ENCODE peak calls at places on chromosomes 13 and 19, in nine cellular contexts. V is mesothelial cell of epicardium, O is cardiac fibroblast, S is neural crest cell, Z is lung, J is dorsolateral prefrontal cortex, A is colonic mucosa, R is GM12865, T is uterus. W is an unnamed sample.

GRCh38 chr19:7292950-7293794 is 1.0 kb downstream of the INSR start:
- DNase-seq in T (peak), S (peak), Z (peak), A (peak), O (no peak), J (peak), V (peak), R (peak), W (peak)

GRCh38 chr13:63184693-63185092 is 1769.0 kb upstream of the PCDH20 start:
- DNase-seq in O (peak), J (no peak), R (no peak), T (no peak), Z (no peak), A (no peak), S (no peak), V (no peak), W (no peak)

GRCh38 chr13:114143806-114144605 is 11.6 kb upstream of the RASA3 start:
- DNase-seq in R (peak), O (no peak), J (no peak), A (no peak), Z (no peak), T (no peak), V (no peak), S (no peak), W (no peak)

GRCh38 chr13:62356977-62357376 is 941.3 kb upstream of the PCDH20 start:
- DNase-seq in T (no peak), A (no peak), J (no peak), O (no peak), V (no peak), R (no peak), Z (no peak), S (no peak), W (no peak)

GRCh38 chr13:66774046-66774445 is 456.1 kb downstream of the PCDH9 start:
- DNase-seq in J (no peak), Z (no peak), O (no peak), V (no peak), S (no peak), R (no peak), T (no peak), A (no peak), W (no peak)

GRCh38 chr13:60327551-60327950 is 69.5 kb upstream of the TDRD3 start:
- DNase-seq in Z (no peak), A (no peak), R (no peak), J (no peak), T (no peak), O (peak), V (no peak), S (no peak), W (no peak)

GRCh38 chr13:30696278-30697176 is 38.8 kb upstream of the ALOX5AP start:
- DNase-seq in S (no peak), R (peak), O (peak), J (no peak), V (no peak), Z (peak), T (no peak), A (peak), W (no peak)

GRCh38 chr19:58558066-58558622 is at the start of gene UBE2M:
- DNase-seq in O (no peak), T (peak), J (no peak), V (no peak), S (peak), A (peak), Z (peak), R (no peak), W (no peak)

GRCh38 chr19:56837892-56838679 is 2.4 kb downstream of the PEG3 start:
- DNase-seq in T (peak), J (peak), Z (peak), V (no peak), R (no peak), S (no peak), A (peak), O (peak), W (no peak)
- TF ChIP-seq CTCF in T (peak), J (peak), Z (no peak), V (no peak), R (no peak), S (no peak), A (no peak), O (no peak), W (peak)

GRCh38 chr13:110836600-110836903 is 78.3 kb downstream of the ANKRD10 start:
- DNase-seq in T (no peak), Z (no peak), R (no peak), J (no peak), V (no peak), S (no peak), O (no peak), A (no peak), W (no peak)

GRCh38 chr13:110832205-110832479 is 82.7 kb downstream of the ANKRD10 start:
- DNase-seq in T (no peak), Z (no peak), J (no peak), R (no peak), O (no peak), A (no peak), V (no peak), S (no peak), W (no peak)

GRCh38 chr13:110835721-110836599 is 78.9 kb downstream of the ANKRD10 start:
- DNase-seq in A (no peak), O (peak), S (no peak), R (no peak), T (no peak), V (no peak), Z (no peak), J (no peak), W (no peak)

GRCh38 chr13:110832531-110832930 is 82.3 kb downstream of the ANKRD10 start:
- DNase-seq in V (no peak), T (no peak), S (no peak), O (no peak), Z (no peak), J (no peak), R (no peak), A (no peak), W (no peak)

GRCh38 chr13:110834572-110834971 is 80.3 kb downstream of the ANKRD10 start:
- DNase-seq in J (no peak), Z (no peak), R (no peak), T (no peak), S (no peak), V (no peak), O (no peak), A (no peak), W (no peak)
- TF ChIP-seq CTCF in J (no peak), Z (no peak), R (no peak), T (no peak), S (no peak), V (no peak), O (no peak), A (no peak), W (no peak)

DNA sequence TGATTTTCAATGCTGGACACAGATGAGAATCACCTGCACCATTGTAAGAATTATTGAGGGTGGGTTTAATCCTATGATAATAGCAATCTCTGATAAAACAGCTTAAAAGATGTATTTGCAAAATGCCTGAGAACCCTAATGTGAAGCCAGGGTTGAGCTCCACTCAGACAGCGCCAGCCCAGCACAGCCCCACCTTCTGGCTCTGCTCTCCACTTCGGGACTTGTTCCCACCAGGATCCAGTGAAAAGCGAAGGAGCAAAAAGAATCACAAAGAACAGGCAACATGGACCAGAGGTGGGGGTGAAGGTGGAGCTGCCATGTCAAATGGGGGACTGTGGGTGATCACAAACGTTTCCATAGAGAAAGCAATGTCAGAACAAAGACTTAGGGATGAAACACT is 18.6 kb upstream of the ZNF816 start:
- DNase-seq in J (no peak), A (no peak), R (no peak), V (no peak), Z (no peak), S (no peak), O (no peak), T (no peak), W (no peak)
- TF ChIP-seq CTCF in J (no peak), A (no peak), R (no peak), V (no peak), Z (no peak), S (no peak), O (no peak), T (no peak), W (no peak)

DNA sequence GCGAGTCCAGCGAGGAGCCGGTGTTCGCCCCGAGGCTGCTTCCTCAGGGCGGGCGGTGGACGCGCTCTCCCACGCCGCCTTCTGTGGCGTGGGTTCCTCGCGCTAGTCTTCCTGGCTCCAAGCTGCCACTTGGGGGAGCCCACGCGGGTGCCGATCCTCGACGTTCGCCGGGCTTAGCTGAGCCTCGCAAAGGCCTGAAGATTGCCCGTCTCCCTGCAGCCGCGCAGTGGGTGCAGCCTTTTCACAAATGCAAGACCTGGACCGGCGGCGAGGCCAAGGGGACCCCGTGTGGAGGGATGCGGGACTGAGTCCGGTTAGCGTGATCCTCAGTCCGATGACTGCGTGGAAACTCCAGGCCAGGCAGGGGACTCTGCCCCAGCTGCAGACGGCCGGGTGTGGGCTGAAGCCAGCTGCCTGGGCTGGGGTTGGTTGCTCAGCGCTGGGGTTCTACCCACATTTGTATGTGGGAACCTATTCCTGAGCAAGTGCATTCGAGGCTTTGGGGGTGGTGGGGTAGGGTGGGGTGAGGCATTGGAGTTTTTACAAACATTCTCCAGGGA is 16.6 kb upstream of the LRP3 start:
- DNase-seq in J (no peak), Z (no peak), O (no peak), S (peak), T (no peak), V (no peak), R (no peak), A (no peak), W (peak)
- TF ChIP-seq CTCF in J (peak), Z (peak), O (peak), S (peak), T (peak), V (peak), R (peak), A (peak), W (peak)

DNA sequence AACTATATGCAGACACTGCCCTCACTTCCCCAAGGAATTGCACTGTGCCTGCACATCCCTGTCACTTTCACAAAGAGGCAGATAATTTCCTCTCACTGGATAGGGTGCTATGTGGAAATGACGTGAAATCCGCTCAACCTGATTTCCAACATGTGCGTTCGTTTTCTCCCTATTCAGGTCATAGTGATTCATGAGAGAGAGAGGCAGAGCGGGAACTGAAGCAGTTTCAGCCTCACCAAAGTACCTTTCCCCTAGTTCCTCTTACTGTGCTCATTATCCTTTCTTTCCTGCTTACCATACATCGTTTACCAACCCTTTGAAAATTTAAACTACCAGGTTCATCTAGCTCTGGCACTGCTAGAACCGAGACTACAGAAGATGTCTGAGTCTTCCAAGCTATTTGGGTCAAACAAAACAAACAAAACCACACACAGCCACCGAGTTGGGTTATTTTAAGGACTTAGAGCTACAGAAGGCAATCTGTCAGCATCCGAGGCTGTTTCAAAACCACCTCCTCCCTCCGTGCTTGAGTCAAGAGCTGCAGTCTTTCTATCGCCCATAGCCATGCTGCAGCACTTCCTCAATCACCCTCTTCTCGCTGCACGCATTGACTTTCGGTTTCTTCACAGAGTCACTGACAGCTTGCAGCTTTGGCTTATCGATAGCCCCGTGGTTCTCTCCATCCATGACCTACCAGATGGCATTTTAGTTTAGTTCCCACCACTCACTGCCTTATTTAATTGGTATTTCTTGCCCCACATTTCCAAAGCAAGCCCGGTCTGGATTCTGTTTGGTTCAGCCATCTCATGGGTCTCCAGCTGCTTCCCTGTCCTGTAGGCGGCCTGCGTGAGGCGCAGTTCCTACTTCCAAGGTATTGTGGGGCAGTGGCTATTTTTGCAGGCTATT is 1395.8 kb downstream of the EFNB2 start:
- DNase-seq in T (no peak), Z (peak), O (peak), S (no peak), J (peak), R (peak), A (peak), V (no peak), W (no peak)
- TF ChIP-seq CTCF in T (no peak), Z (no peak), O (peak), S (no peak), J (peak), R (peak), A (no peak), V (no peak), W (no peak)

GRCh38 chr19:18848860-18849661 is 17.3 kb downstream of the UPF1 start:
- DNase-seq in V (no peak), S (no peak), O (peak), J (peak), T (peak), A (peak), Z (peak), R (peak), W (no peak)

GRCh38 chr19:18845961-18846360 is 14.2 kb downstream of the UPF1 start:
- DNase-seq in T (no peak), Z (no peak), S (no peak), R (no peak), J (no peak), V (no peak), A (no peak), O (no peak), W (no peak)

GRCh38 chr19:18846862-18847515 is 15.2 kb downstream of the UPF1 start:
- DNase-seq in O (peak), R (peak), J (peak), Z (peak), A (peak), S (peak), T (peak), V (no peak), W (peak)

GRCh38 chr19:18849838-18850400 is 18.2 kb downstream of the UPF1 start:
- DNase-seq in S (no peak), T (peak), R (peak), Z (no peak), J (no peak), A (no peak), O (no peak), V (no peak), W (no peak)

DNA sequence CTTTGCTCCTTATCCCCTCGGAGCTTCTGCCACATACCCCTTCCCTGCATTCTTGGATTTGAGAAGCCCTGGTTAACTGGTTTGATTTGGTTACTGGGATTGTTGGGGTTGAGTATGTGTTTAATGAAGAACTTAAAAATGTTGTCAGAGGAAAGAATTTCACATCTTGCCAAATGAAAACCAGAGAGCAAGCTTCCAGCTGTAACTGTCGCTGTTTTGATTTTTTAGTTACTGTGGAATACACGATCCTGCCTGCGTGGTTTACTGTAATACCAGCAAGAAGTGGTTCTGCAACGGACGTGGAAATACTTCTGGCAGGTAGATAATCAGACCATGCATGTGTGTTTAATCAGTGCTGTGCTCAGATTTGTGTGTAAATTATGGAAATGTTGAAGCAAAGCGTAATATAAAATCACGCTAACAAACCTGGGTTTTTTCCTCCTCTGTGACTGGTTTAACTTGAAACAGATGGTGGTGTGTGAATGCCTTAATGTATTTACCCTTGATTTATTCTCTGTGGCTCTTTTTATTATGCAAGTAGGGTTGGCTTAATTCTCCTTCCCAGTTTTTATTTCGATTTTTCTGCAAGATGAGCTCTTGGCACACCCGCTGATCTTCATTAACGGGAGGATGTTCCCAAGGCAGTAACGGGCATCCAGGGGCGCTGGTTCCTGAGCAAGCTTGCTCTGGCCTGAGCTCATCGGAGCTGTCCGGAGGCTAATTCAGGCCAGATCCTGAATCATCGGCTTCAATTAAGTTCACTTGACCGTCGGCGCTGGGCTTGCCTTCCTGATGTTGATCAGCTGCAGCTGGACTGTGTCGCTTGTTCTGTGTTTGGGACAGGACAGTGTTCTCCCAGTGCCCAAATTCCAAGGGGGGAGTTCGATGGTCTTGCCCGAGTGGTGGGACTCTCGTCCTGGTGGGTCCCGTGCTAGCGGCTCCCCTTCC is 16.0 kb downstream of the UPF1 start:
- DNase-seq in R (no peak), A (no peak), J (no peak), T (peak), V (no peak), S (no peak), Z (no peak), O (peak), W (no peak)
- TF ChIP-seq CTCF in R (no peak), A (no peak), J (no peak), T (no peak), V (no peak), S (no peak), Z (no peak), O (no peak), W (no peak)